ENCODE peak calls at places on chromosomes 4 and X, in six cellular contexts. S is GM23248, O is left lung, L is aorta, T is cardiac muscle cell, M is right atrium auricular region. K is an unnamed sample.

GRCh38 chr4:40194602-40195161 is 2.1 kb upstream of the RHOH start:
- DNase-seq in M (no peak), O (no peak), T (peak), S (no peak), L (no peak), K (no peak)

GRCh38 chr4:108360857-108361820 is 192.4 kb upstream of the LEF1 start:
- DNase-seq in L (no peak), S (peak), T (peak), O (no peak), M (no peak), K (no peak)

GRCh38 chr4:101019941-101020401 is 327.4 kb downstream of the PPP3CA start:
- DNase-seq in S (no peak), O (no peak), L (no peak), M (no peak), T (no peak), K (no peak)

GRCh38 chrX:47234583-47234982 is 1.8 kb downstream of the USP11 start:
- DNase-seq in O (no peak), L (no peak), T (peak), S (peak), M (no peak), K (no peak)

GRCh38 chrX:153882086-153882498 is 3.9 kb downstream of the L1CAM start:
- DNase-seq in O (no peak), M (no peak), L (no peak), S (peak), T (no peak), K (no peak)

GRCh38 chrX:133999013-133999705 is 13.8 kb upstream of the GPC3 start:
- DNase-seq in M (no peak), L (no peak), O (no peak), S (no peak), T (peak), K (no peak)

GRCh38 chr4:14783011-14783877 is 219.0 kb upstream of the CPEB2 start:
- DNase-seq in T (no peak), L (no peak), S (peak), O (no peak), M (no peak), K (peak)

GRCh38 chr4:153322791-153323190 is 21.7 kb upstream of the MND1 start:
- DNase-seq in S (peak), T (no peak), M (no peak), O (no peak), L (no peak), K (no peak)

GRCh38 chr4:2649604-2650114 is 106.5 kb downstream of the TNIP2 start:
- DNase-seq in M (no peak), L (peak), O (no peak), S (no peak), T (no peak), K (no peak)

GRCh38 chrX:13750204-13750603 is 15.7 kb downstream of the OFD1 start:
- DNase-seq in S (peak), L (no peak), M (no peak), T (peak), O (no peak), K (no peak)

GRCh38 chr4:2793578-2793919 is 664 bp downstream of the SH3BP2 start:
- DNase-seq in O (peak), T (peak), S (peak), L (peak), M (no peak), K (peak)

GRCh38 chr4:20253799-20254409 is 2.2 kb downstream of the SLIT2 start:
- DNase-seq in S (peak), T (peak), M (no peak), O (peak), L (peak), K (peak)

GRCh38 chr4:69760455-69760854 is at the start of gene SULT1B1:
- DNase-seq in S (peak), T (peak), L (no peak), O (no peak), M (no peak), K (peak)

GRCh38 chr4:30818541-30818940 is 98.4 kb downstream of the PCDH7 start:
- DNase-seq in O (no peak), S (no peak), T (no peak), L (no peak), M (no peak), K (no peak)

GRCh38 chr4:140811429-140811828 is 55.2 kb upstream of the TBC1D9 start:
- DNase-seq in L (no peak), S (no peak), O (no peak), M (no peak), T (no peak), K (no peak)

GRCh38 chr4:16794816-16795445 is 103.5 kb downstream of the LDB2 start:
- DNase-seq in L (no peak), O (no peak), S (peak), M (peak), T (peak), K (peak)

GRCh38 chr4:1572521-1572920 is 111.6 kb downstream of the FAM53A start:
- DNase-seq in T (no peak), S (no peak), M (no peak), L (peak), O (no peak), K (no peak)

GRCh38 chr4:154551872-154552686 is 1.9 kb upstream of the PLRG1 start:
- DNase-seq in L (peak), S (peak), M (peak), T (peak), O (peak), K (peak)

GRCh38 chr4:187480146-187481145 is 515.1 kb upstream of the ZFP42 start:
- DNase-seq in O (no peak), T (peak), L (no peak), M (no peak), S (peak), K (peak)

GRCh38 chr4:122152699-122153328 is 683 bp downstream of the BLTP1 start:
- DNase-seq in S (peak), O (peak), M (peak), T (peak), L (peak), K (peak)

GRCh38 chrX:68238568-68238967 is 194.7 kb downstream of the OPHN1 start:
- DNase-seq in L (no peak), S (peak), O (no peak), T (no peak), M (no peak), K (no peak)

GRCh38 chr4:188110741-188111458 is 1.5 kb upstream of the TRIML2 start:
- DNase-seq in S (no peak), L (no peak), O (no peak), M (no peak), T (no peak), K (no peak)

GRCh38 chr4:5474756-5475155 is 233.6 kb downstream of the EVC2 start:
- DNase-seq in O (no peak), L (no peak), S (peak), T (peak), M (peak), K (no peak)

GRCh38 chr4:67699603-67700002 is 1.4 kb downstream of the UBA6 start:
- DNase-seq in S (no peak), M (no peak), T (no peak), L (no peak), O (no peak), K (no peak)
- H3K4me3 ChIP-seq in S (peak), M (no peak), T (peak), L (no peak), O (peak), K (peak)

DNA sequence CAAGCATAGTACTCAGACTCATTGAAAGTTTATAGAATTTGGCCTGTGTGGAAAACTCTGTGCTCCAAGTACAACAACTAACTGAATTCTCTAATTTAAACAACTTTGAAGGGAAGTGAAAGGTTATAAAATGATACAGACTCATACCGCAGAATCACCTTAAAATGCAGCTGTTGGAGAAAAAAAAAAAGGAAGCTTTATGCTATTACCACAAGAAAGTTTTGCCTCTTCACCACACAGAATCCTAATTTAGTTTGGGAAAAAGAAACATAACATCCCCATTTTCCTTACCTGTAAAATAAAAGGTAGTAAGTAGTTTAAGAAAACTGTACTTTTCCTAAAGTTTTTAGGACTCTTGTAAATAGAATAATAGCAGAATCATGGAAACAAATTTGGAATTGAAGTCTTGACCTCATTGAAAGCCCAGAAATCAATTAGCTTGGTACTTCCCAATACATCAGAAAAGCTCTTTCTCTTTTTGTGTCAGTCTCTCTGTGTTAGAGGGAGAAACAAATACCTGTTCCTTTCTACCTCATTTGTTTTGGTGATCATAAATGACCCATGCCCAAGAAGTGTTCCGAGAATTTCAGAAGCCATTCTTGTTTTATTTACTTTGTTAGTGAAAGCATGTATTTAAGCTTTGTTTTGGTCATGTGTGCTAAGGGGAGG is 78.8 kb downstream of the NFKB1 start:
- DNase-seq in L (no peak), S (no peak), O (no peak), T (no peak), M (no peak), K (no peak)
- H3K4me3 ChIP-seq in L (no peak), S (no peak), O (no peak), T (no peak), M (no peak), K (no peak)

DNA sequence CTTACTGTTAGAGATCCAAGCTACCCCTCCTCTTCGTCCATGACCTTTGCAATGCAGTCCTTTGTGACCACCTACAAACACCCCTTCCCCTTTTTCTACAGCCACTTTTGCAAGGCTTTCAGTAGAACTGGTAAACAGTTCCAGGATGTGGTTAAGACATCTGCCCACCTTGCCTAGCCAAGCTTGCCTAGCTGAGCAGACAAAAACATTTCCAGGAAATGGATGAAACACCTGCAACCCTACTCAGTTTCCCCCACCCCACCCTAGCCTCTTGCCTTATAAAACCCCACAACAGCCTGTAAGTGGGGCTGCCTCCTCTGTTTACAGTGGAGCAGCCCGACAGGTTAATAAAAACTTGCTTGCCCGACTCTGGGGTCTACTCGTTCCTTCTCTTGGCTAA is 133.8 kb downstream of the ZC4H2 start:
- DNase-seq in M (no peak), T (no peak), O (no peak), S (no peak), L (no peak), K (no peak)
- H3K4me3 ChIP-seq in M (no peak), T (no peak), O (no peak), S (no peak), L (no peak), K (no peak)

DNA sequence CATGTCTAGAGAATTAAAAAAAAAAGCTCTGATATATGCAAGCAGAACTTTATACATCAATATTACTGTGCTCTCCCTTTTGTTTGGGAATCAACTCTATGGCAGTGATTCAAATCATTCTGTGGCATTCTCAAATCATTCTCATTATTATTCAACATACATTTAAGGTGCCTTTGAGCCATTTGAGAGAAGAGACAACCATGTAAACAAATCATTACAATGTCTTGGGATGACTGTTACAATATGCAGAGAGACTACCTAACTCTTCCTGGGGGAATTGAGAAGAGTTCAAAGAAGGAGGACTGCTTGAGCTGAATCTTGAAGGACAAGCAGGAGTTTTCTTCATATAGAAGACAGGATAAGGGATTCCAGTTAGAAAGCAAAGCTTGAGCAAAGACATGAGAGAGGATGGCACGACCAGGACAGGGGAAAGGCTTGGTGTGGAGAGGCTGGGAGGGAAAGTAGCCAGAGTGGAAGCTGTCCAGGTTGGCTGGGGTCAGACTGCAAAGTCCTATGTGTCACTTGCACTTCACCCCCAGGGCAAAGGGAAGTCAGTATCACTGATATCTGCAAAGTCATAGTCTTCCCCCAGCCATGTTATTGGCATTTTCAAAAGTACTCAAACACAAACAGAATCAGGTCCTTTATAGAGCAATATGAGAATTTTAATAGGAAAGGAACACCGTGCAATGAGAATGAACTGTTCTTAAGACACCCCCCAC is 9.0 kb downstream of the SEC24D start:
- DNase-seq in S (no peak), L (no peak), O (no peak), T (no peak), M (no peak), K (peak)
- H3K4me3 ChIP-seq in S (peak), L (peak), O (no peak), T (no peak), M (no peak), K (no peak)

GRCh38 chr4:146943691-146944375 is 1.8 kb downstream of the TTC29 start:
- DNase-seq in O (no peak), T (no peak), S (no peak), M (no peak), L (no peak), K (no peak)

GRCh38 chr4:146949559-146949958 is 3.9 kb upstream of the TTC29 start:
- DNase-seq in T (no peak), L (no peak), M (no peak), S (no peak), O (no peak), K (no peak)

DNA sequence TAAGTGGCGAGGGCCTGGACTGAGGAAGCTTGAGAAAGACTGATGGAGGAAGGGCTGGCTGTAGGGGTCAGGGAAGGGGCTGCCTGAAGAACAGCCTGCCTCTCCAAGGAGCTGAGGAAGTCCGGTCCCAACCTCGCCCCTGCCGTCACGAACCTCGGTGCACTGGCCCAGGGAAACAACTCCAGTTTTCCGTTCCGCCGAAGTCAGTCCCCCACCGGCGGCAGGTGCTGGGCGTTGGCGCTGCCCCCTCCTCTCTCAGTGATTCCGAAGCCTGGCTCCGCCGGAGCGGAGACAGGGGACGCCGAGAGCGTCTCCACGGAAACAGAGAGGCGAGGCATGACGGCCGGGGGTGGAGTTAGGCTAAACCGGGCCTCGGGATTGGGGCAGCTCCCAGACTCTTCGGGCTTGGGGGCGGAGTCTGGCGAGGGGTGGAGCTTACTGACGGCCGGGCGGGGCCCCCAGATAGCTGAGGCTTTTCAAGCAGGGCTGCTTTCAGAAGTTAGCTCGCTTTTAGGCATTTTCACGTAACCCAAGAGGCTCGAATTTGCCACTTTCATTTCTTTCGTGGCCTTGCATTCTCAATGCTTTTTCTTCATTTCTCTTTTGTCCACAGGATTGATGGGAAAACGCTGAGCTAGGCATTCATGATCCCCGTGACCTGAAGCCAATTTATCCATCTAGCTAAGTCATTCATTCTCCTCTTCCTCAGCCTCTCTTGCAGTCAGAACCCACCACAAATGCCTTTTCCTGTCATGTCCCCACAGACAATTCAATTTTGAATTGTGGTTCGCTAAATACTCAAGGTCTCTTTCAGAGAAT is at the start of gene TTC29:
- DNase-seq in L (peak), M (peak), S (peak), O (peak), T (peak), K (peak)
- H3K4me3 ChIP-seq in L (peak), M (peak), S (peak), O (peak), T (peak), K (peak)

GRCh38 chr4:37455301-37456062 is 210.9 kb downstream of the NWD2 start:
- DNase-seq in T (no peak), S (no peak), L (no peak), O (no peak), M (no peak), K (no peak)
- H3K4me3 ChIP-seq in T (no peak), S (no peak), L (no peak), O (peak), M (no peak), K (no peak)

DNA sequence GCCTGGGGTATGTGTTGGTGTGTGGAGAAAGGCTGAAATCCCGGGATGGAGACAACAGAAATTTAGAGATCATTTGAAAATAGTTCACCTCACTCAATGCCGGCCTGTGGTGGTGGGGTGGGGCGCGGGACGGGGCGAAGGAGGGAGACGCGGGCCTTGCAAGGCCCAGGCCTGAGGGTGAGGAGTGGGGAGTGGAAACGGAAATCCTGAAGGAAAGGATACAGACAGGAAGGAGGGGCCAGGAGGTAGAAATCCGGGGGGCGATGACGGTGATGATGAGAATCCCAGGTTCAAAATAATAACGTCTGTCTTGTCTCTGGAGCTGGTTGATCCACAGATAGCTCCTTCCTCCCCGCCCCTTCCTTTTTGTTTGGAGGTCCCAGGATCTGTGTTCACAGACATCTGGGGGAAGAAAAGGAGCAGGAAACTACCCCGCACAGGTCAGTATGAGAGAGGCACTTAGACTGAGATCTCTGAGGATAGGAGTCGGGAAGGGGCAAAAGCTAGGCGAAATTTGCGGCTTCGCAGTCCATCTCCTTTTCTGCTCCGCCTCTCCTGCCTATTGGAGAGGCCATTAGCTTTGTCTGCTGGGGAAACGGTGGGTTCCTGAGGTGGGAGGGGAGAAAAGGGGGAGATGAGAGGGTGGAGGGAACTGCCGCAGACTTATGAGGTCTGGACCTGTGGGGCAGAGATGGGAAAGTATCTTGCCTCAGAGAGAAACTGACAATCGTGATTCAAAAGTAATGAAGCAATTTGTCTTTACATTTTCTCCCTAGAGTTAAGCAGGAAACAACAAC is 760 bp downstream of the TCEAL7 start:
- DNase-seq in S (peak), T (peak), L (no peak), M (no peak), O (no peak), K (no peak)
- H3K4me3 ChIP-seq in S (peak), T (no peak), L (peak), M (peak), O (no peak), K (no peak)